ENCODE peak calls at places on chromosomes 13 and 19, in eight cellular contexts. P is HCT116, G is GM23338, N is K562, J is H1, U is endothelial cell of umbilical vein, M is GM12878, R is HepG2. T is an unnamed sample.

GRCh38 chr19:14570864-14571527 is 870 bp downstream of the NDUFB7 start:
- DNase-seq in J (no peak), N (no peak), R (no peak), G (no peak), P (no peak), M (no peak), U (no peak), T (no peak)

GRCh38 chr19:10981496-10981895 is 20.7 kb downstream of the SMARCA4 start:
- DNase-seq in P (no peak), J (no peak), G (no peak), U (no peak), N (no peak), R (no peak), M (no peak), T (no peak)

GRCh38 chr13:46668302-46668720 is 115.3 kb downstream of the LRCH1 start:
- DNase-seq in P (no peak), N (no peak), G (no peak), U (peak; percentile 89), M (no peak), R (no peak), J (no peak), T (no peak)

GRCh38 chr13:66926851-66927524 is 303.1 kb downstream of the PCDH9 start:
- DNase-seq in P (no peak), G (no peak), M (no peak), N (no peak), J (no peak), U (peak; percentile 66), R (no peak), T (no peak)

GRCh38 chr19:53507523-53508442 is 30.2 kb upstream of the ZNF331 start:
- DNase-seq in J (no peak), M (no peak), R (peak; percentile 95), G (no peak), U (no peak), P (no peak), N (no peak), T (no peak)

GRCh38 chr19:18390075-18390909 is 4.3 kb downstream of the GDF15 start:
- DNase-seq in J (no peak), P (no peak), U (no peak), G (no peak), R (no peak), N (no peak), M (no peak), T (no peak)

GRCh38 chr19:991174-991931 is 7.2 kb downstream of the WDR18 start:
- DNase-seq in R (no peak), G (peak; percentile 67), J (peak; percentile 86), P (peak; percentile 22), U (no peak), M (no peak), N (peak; percentile 81), T (no peak)

GRCh38 chr13:99363391-99363790 is 56.2 kb upstream of the GPR183 start:
- DNase-seq in U (no peak), R (no peak), G (no peak), M (no peak), J (peak; percentile 39), N (no peak), P (no peak), T (no peak)

GRCh38 chr13:76647550-76647949 is 238.7 kb downstream of the KCTD12 start:
- DNase-seq in M (no peak), U (no peak), R (no peak), P (no peak), G (no peak), J (no peak), N (no peak), T (no peak)

GRCh38 chr19:11382898-11383705 is 1.0 kb downstream of the EPOR start:
- DNase-seq in M (no peak), U (peak; percentile 28), J (peak; percentile 94), P (peak; percentile 60), N (peak; percentile 95), R (peak; percentile 70), G (peak; percentile 85), T (no peak)

GRCh38 chr19:50252111-50252886 is 48.9 kb downstream of the MYH14 start:
- DNase-seq in M (no peak), J (peak; percentile 92), G (peak; percentile 69), P (no peak), N (peak; percentile 56), R (no peak), U (peak; percentile 25), T (no peak)

GRCh38 chr19:7917292-7918061 is 2.7 kb upstream of the SNAPC2 start:
- DNase-seq in R (no peak), N (no peak), U (peak; percentile 56), J (peak; percentile 86), M (no peak), G (peak; percentile 83), P (no peak), T (no peak)

GRCh38 chr19:57435062-57435978 is at the start of gene ZNF749:
- DNase-seq in G (peak; percentile 100), P (peak; percentile 96), N (peak; percentile 99), M (peak; percentile 94), R (peak; percentile 98), J (peak; percentile 97), U (peak; percentile 98), T (peak; percentile 95)

GRCh38 chr19:54172764-54173699 is at the start of gene TMC4:
- DNase-seq in P (peak; percentile 63), R (no peak), M (no peak), N (peak; percentile 55), U (no peak), G (peak; percentile 97), J (peak; percentile 82), T (no peak)

GRCh38 chr13:110524484-110525254 is 36.9 kb downstream of the RAB20 start:
- DNase-seq in J (no peak), M (no peak), G (no peak), R (no peak), P (no peak), U (no peak), N (no peak), T (no peak)

GRCh38 chr13:29958476-29958875 is 108.1 kb upstream of the UBL3 start:
- DNase-seq in R (no peak), M (no peak), U (no peak), J (no peak), P (no peak), G (no peak), N (no peak), T (no peak)

GRCh38 chr13:21240586-21240985 is 64.1 kb downstream of the MRPL57 start:
- DNase-seq in J (no peak), N (no peak), G (no peak), U (peak; percentile 13), P (no peak), M (no peak), R (no peak), T (peak; percentile 88)

GRCh38 chr13:101408154-101408553 is 8.2 kb downstream of the NALCN start:
- DNase-seq in G (no peak), M (no peak), R (no peak), P (no peak), U (no peak), J (no peak), N (no peak), T (no peak)

GRCh38 chr19:48250290-48251025 is 5.3 kb downstream of the CARD8 start:
- DNase-seq in P (no peak), R (no peak), N (no peak), U (no peak), J (no peak), G (no peak), M (no peak), T (no peak)

GRCh38 chr19:48247212-48247611 is 8.5 kb downstream of the CARD8 start:
- DNase-seq in U (no peak), J (no peak), R (no peak), P (no peak), G (no peak), N (no peak), M (no peak), T (no peak)

GRCh38 chr19:48246101-48246500 is 9.6 kb downstream of the CARD8 start:
- DNase-seq in N (no peak), P (no peak), J (no peak), U (no peak), G (no peak), M (no peak), R (no peak), T (no peak)

GRCh38 chr19:48249502-48250014 is 6.2 kb downstream of the CARD8 start:
- DNase-seq in G (no peak), N (peak; percentile 37), U (peak; percentile 97), P (no peak), M (peak; percentile 78), R (no peak), J (no peak), T (no peak)

DNA sequence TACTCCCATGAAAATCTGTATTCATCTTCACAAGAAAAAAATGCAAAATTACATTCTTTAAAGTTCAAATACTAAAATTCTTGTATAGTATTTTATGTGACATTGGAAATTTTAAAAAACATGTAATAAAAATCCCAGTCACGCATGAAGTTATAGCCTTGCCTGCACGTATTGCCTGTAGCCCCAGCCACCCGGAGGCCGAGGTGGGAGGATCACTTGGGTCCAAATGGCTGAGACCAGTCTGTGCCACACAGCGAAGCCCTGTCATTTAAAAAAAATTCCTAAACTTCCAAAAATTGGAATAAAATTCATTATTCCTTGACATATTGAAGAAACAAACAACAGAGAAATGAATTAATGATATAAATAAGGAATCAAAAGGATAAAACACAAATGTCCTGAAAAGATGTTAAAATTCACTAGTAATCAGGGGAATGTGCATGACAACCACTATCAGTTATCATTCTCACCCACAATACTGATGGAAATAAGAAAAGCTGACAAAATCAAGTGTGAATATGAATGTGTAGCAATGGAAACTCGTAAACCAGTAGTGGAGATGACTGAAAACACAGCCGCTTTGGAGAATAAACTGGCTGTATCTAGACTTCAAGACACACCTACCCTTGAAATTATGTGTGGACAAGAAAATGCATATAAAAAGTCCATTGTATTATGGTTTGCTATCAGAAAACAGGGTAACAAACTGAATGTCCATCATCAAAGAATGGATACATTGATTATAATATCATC is 7.5 kb downstream of the CARD8 start:
- DNase-seq in U (no peak), J (no peak), R (no peak), N (no peak), M (no peak), G (no peak), P (no peak), T (no peak)
- H3K4me3 ChIP-seq in U (peak overlapping the region; percentile 51), J (no peak overlapping the region), R (no peak overlapping the region), N (no peak overlapping the region), M (peak overlapping the region; percentile 60), G (no peak overlapping the region), P (no peak overlapping the region), T (no peak overlapping the region)

DNA sequence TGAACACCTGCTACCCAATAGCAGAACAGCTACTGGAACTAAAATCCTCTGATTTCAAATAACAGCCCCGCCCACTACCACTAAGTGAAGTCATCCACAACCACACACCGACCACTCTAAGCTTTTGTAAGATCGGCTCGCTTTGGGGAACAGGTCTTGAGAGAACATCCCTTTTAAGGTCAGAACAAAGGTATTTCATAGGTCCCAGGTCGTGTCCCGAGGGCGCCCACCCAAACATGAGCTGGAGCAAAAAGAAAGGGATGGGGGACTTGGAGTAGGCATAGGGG is 252 bp downstream of the ZAR1L start:
- DNase-seq in M (no peak), P (peak; percentile 43), N (peak; percentile 46), G (peak; percentile 85), R (peak; percentile 40), U (no peak), J (no peak), T (no peak)
- TF ChIP-seq POLR2AphosphoS5 in M (no peak), P (no peak), N (no peak), G (no peak), R (no peak), U (no peak), J (no peak), T (no peak)

GRCh38 chr13:27921961-27922910 is 2.4 kb downstream of the PDX1 start:
- DNase-seq in J (peak; percentile 66), P (no peak), N (no peak), M (no peak), U (no peak), R (no peak), G (peak; percentile 54), T (no peak)
- TF ChIP-seq EZH2 in J (peak; percentile 90), P (no peak), N (no peak), M (no peak), U (peak; percentile 69), R (no peak), G (peak; percentile 87), T (peak; percentile 49)

GRCh38 chr19:48413879-48414623 is 20.6 kb downstream of the GRIN2D start:
- DNase-seq in J (peak; percentile 70), N (no peak), U (no peak), G (peak; percentile 56), P (no peak), M (no peak), R (no peak), T (no peak)
- H3K4me3 ChIP-seq in J (no peak overlapping the region), N (no peak overlapping the region), U (no peak overlapping the region), G (peak overlapping the region; percentile 47), P (no peak overlapping the region), M (no peak overlapping the region), R (peak overlapping the region; percentile 52), T (no peak overlapping the region)